ENCODE peak calls at places on chromosome 16, in six cellular contexts. T is neural crest cell; C is Caco-2; I is CD8-positive, alpha-beta T cell; W is astrocyte of the spinal cord; O is MM.1S. L is an unnamed sample.

GRCh38 chr16:72094266-72094610 is 591 bp downstream of the DHX38 start:
- DNase-seq in T (no peak), C (no peak), I (no peak), W (no peak), O (peak), L (peak)

GRCh38 chr16:65648111-65648510 is 526.2 kb upstream of the CDH11 start:
- DNase-seq in T (no peak), C (no peak), I (no peak), W (no peak), O (no peak), L (no peak)

GRCh38 chr16:9874233-9874632 is 308.0 kb downstream of the GRIN2A start:
- DNase-seq in T (no peak), C (no peak), I (no peak), W (no peak), O (no peak), L (no peak)

GRCh38 chr16:13148836-13149235 is 247.4 kb downstream of the SHISA9 start:
- DNase-seq in T (no peak), C (no peak), I (no peak), W (no peak), O (no peak), L (no peak)

GRCh38 chr16:57394444-57394843 is 10.1 kb upstream of the CCL17 start:
- DNase-seq in T (no peak), C (no peak), I (no peak), W (no peak), O (no peak), L (no peak)

GRCh38 chr16:49012961-49013726 is 268.5 kb downstream of the CBLN1 start:
- DNase-seq in T (no peak), C (no peak), I (no peak), W (no peak), O (no peak), L (no peak)

GRCh38 chr16:29029168-29029994 is 44.5 kb downstream of the LAT start:
- DNase-seq in T (no peak), C (no peak), I (peak), W (peak), O (no peak), L (peak)

GRCh38 chr16:67013238-67013822 is 15.6 kb upstream of the CBFB start:
- DNase-seq in T (no peak), C (no peak), I (no peak), W (no peak), O (no peak), L (no peak)

GRCh38 chr16:68401871-68402747 is 46.2 kb downstream of the SMPD3 start:
- DNase-seq in T (no peak), C (no peak), I (no peak), W (peak), O (no peak), L (peak)

GRCh38 chr16:69201787-69202186 is 14.8 kb downstream of the SNTB2 start:
- DNase-seq in T (no peak), C (no peak), I (no peak), W (no peak), O (no peak), L (no peak)

GRCh38 chr16:17131351-17131750 is 339.4 kb downstream of the XYLT1 start:
- DNase-seq in T (no peak), C (no peak), I (no peak), W (no peak), O (no peak), L (no peak)

GRCh38 chr16:13109171-13109570 is 207.8 kb downstream of the SHISA9 start:
- DNase-seq in T (no peak), C (no peak), I (no peak), W (no peak), O (no peak), L (no peak)

GRCh38 chr16:79066621-79067020 is 533.9 kb downstream of the MAF start:
- DNase-seq in T (no peak), C (no peak), I (no peak), W (no peak), O (no peak), L (no peak)

GRCh38 chr16:70715113-70715711 is 29.4 kb upstream of the MTSS2 start:
- DNase-seq in T (no peak), C (no peak), I (no peak), W (peak), O (no peak), L (peak)

GRCh38 chr16:77322757-77323156 is 112.1 kb downstream of the ADAMTS18 start:
- DNase-seq in T (no peak), C (no peak), I (no peak), W (no peak), O (no peak), L (no peak)

GRCh38 chr16:85269165-85269564 is 156.9 kb upstream of the CIBAR2 start:
- DNase-seq in T (no peak), C (no peak), I (no peak), W (no peak), O (no peak), L (no peak)

GRCh38 chr16:62404857-62405611 is 368.8 kb upstream of the CDH8 start:
- DNase-seq in T (no peak), C (no peak), I (no peak), W (no peak), O (no peak), L (no peak)

GRCh38 chr16:4489030-4489429 is 12.8 kb downstream of the HMOX2 start:
- DNase-seq in T (no peak), C (no peak), I (no peak), W (peak), O (no peak), L (peak)

GRCh38 chr16:85286066-85286712 is 173.9 kb upstream of the CIBAR2 start:
- DNase-seq in T (no peak), C (no peak), I (no peak), W (peak), O (no peak), L (peak)

GRCh38 chr16:12976936-12977335 is 75.5 kb downstream of the SHISA9 start:
- DNase-seq in T (no peak), C (no peak), I (no peak), W (no peak), O (no peak), L (no peak)

GRCh38 chr16:86665319-86665675 is 86.9 kb downstream of the FOXL1 start:
- DNase-seq in T (no peak), C (no peak), I (no peak), W (peak), O (no peak), L (peak)

GRCh38 chr16:85746431-85747227 is 4.3 kb downstream of the C16orf74 start:
- DNase-seq in T (no peak), C (no peak), I (no peak), W (peak), O (no peak), L (peak)

GRCh38 chr16:63005356-63005755 is 969.1 kb upstream of the CDH8 start:
- DNase-seq in T (no peak), C (no peak), I (no peak), W (no peak), O (no peak), L (no peak)

GRCh38 chr16:73951541-73951940 is 345.1 kb upstream of the PSMD7 start:
- DNase-seq in T (no peak), C (no peak), I (no peak), W (no peak), O (no peak), L (no peak)

GRCh38 chr16:72291121-72291520 is 119.2 kb upstream of the PMFBP1 start:
- DNase-seq in T (no peak), C (no peak), I (no peak), W (no peak), O (no peak), L (peak)

GRCh38 chr16:75002474-75002873 is 3.6 kb downstream of the ZNRF1 start:
- DNase-seq in T (no peak), C (no peak), I (no peak), W (no peak), O (no peak), L (no peak)

GRCh38 chr16:86566601-86566965 is at the start of gene FOXC2:
- DNase-seq in T (peak), C (no peak), I (no peak), W (peak), O (no peak), L (peak)

GRCh38 chr16:21088646-21089538 is 61.8 kb downstream of the DNAH3 start:
- DNase-seq in T (no peak), C (no peak), I (no peak), W (peak), O (no peak), L (peak)

GRCh38 chr16:57043248-57043647 is 49.1 kb upstream of the CPNE2 start:
- DNase-seq in T (no peak), C (no peak), I (no peak), W (no peak), O (no peak), L (no peak)

GRCh38 chr16:71367243-71367976 is 8.9 kb downstream of the CALB2 start:
- DNase-seq in T (peak), C (peak), I (no peak), W (no peak), O (peak), L (peak)

GRCh38 chr16:50627419-50627818 is 53.7 kb downstream of the SNX20 start:
- DNase-seq in T (no peak), C (no peak), I (peak), W (no peak), O (no peak), L (peak)

GRCh38 chr16:57938936-57939871 is 31.7 kb downstream of the CNGB1 start:
- DNase-seq in T (no peak), C (no peak), I (no peak), W (peak), O (no peak), L (peak)

GRCh38 chr16:48014349-48015135 is 141.3 kb downstream of the ABCC12 start:
- DNase-seq in T (no peak), C (no peak), I (no peak), W (peak), O (no peak), L (peak)

GRCh38 chr16:67329901-67330300 is 3.3 kb downstream of the LRRC36 start:
- DNase-seq in T (no peak), C (no peak), I (no peak), W (no peak), O (no peak), L (no peak)

GRCh38 chr16:64356267-64356666 is 765.6 kb downstream of the CDH11 start:
- DNase-seq in T (no peak), C (no peak), I (no peak), W (peak), O (no peak), L (peak)

GRCh38 chr16:15507299-15507958 is 73.0 kb downstream of the BMERB1 start:
- DNase-seq in T (no peak), C (no peak), I (no peak), W (peak), O (no peak), L (peak)

GRCh38 chr16:3461120-3461519 is 17.6 kb downstream of the NAA60 start:
- DNase-seq in T (no peak), C (no peak), I (peak), W (no peak), O (no peak), L (no peak)

GRCh38 chr16:8878523-8878911 is 3.6 kb upstream of the LITAFD start:
- DNase-seq in T (no peak), C (peak), I (no peak), W (peak), O (no peak), L (peak)

DNA sequence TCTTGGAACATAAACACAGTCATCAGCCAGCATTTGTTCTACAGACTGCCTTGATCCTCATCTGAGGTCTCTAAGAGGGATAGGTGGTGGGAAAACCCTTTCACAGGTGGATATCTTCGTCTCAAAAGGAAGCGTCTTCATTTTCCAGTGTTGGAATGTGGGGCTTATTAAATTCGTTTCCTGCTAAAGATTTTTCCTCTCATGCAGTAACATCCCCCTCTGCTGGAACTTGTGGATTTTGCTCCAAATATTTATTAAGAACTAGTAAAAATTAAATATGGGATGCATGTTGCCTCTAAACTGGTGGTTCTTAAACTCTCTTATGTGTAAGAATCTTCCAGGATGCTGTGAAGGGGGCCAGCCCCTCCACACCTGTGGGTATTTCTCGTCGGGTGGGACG is 20.1 kb upstream of the MLYCD start:
- DNase-seq in T (peak), C (no peak), I (no peak), W (peak), O (no peak), L (peak)
- TF ChIP-seq CTCF in T (peak), C (peak), I (no peak), W (peak), O (no peak), L (peak)

DNA sequence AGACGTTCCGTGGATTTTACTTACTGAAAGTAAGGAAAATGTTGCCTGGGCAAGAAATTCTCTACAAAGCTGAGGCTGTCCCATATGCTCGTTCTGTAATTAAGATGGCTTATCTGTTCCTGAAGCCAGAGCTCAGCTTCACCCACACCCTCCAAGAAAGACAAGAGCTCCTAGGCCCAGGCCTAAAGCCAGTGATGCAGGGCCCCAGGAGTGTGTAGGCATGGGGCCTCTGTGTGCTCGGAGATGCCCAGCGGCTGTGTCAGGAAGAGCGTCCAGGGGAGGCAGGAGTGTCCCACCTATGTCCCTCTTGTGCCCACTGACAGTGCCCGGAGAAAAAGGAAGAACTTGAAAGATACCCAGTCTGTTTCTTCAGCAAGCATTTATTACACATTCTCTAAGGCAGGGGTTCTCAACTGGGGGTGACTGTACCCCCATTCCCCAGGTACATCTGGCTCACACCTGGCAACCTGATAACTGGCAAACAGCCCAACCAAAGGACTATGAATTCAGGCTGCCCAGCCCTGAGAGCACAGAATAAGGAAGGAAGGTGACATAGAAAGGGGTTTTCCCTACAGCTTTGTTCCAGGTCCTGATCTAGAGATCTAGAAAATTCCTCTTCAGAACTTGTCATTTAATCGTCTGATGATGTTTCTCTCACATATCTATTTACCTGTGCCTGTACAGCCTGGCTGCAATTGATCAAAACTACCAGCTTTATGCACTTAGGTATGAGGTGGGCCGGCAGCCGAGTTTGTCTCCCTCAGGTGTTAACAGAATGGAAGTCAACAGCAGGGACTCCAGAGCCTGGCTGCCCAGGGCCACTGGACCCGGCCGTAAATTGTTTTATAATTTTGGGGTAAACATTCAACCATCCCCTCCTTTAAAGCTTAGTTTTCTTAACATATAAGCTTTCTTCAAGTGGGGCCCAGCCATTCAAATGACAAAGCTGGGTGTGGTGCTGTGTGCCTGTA is 12.0 kb downstream of the SNN start:
- DNase-seq in T (no peak), C (no peak), I (no peak), W (no peak), O (peak), L (no peak)
- TF ChIP-seq CTCF in T (no peak), C (no peak), I (no peak), W (no peak), O (no peak), L (no peak)

DNA sequence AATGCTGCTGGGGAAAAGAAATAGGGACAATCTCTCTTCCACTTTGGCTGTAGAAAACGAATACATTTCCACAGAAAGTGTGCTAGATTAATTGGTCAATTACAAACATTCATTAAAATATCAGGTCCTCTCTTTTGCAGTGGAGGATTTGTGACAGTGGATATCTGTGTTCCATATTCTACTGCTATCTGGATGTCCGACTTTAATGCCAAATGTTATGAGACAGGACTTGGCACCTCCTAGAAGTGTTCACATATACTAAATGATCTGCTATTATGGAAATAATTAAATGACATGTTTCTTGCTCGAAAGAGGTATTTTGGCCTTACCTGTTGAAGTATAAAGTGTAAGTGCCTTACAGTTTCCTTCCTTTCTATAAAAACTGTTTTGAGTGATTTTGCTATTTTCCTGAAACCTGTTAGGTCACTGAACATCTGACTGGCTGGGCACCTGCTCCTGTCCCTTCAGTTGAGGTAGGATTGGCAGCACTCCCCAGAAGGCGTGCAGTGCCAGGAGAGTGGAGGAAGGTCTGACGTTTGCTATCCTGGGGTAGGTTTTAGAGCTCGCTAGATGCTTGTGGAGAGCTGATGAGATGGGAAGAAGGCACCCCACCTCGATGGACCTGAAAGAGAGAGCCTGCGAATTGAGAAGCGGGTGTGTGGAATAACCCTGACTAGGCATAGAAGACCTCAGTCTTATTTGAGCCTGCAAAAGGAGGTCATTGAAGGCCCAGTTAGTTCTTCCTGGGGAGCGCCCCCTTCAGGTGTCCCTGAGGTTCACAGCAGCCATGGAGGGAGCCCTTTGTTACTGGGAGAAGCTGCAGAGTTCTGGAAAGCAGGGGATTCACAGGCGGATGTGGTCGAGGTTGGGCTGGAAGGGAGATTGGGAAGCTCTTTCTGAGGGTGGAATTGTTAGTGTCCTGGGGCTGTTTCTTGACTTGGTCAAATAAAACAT is 159.4 kb upstream of the ZNF267 start:
- DNase-seq in T (peak), C (no peak), I (no peak), W (no peak), O (no peak), L (no peak)
- TF ChIP-seq CTCF in T (peak), C (peak), I (no peak), W (peak), O (peak), L (peak)

DNA sequence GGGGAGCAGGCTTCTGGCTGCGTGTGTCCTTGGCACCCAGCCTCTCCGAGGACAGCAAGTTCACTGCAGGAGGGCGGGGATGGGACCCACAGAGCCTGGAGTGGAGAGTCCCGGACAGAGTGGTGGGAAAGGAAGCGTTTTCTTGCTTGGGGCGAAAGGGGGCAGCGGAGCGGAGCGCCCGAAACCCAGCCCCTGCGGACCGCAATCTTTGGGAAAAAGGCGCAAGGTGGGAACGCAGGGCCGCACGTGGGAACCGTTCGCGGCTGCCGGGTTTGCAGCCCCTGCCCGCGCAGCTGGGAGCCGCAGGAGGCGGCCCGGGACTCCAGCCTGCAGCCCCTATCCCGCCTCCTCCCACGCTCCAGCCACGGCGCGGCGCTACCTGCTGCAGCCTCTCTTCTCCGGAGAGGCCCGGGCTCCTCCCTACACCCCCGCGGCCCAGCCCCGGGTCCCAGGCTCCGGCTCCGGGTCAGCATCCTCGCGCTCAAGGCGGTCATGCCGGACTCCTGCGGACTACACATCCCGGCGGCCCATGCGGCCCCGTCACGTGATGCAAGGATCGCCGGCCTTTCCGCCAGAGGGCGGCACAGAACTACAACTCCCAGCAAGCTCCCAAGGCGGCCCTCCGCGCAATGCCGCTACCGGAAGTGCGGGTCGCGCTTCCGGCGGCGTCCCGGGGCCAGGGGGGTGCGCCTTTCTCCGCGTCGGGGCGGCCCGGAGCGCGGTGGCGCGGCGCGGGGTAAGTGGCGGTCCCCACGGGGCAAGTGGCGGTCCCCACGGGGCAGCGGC is at the start of the genes NTHL1 and TSC2:
- DNase-seq in T (peak), C (peak), I (peak), W (peak), O (peak), L (peak)
- TF ChIP-seq CTCF in T (no peak), C (peak), I (peak), W (peak), O (no peak), L (peak)

GRCh38 chr16:30382398-30383015 is at the start of gene SEPTIN1:
- DNase-seq in T (no peak), C (no peak), I (peak), W (no peak), O (peak), L (no peak)

GRCh38 chr16:30380072-30380471 is 2.3 kb downstream of the SEPTIN1 start:
- DNase-seq in T (no peak), C (no peak), I (no peak), W (no peak), O (no peak), L (no peak)

GRCh38 chr16:30379165-30379783 is 3.1 kb downstream of the SEPTIN1 start:
- DNase-seq in T (no peak), C (no peak), I (no peak), W (no peak), O (no peak), L (no peak)

GRCh38 chr16:30381351-30382041 is 865 bp downstream of the SEPTIN1 start:
- DNase-seq in T (no peak), C (no peak), I (no peak), W (no peak), O (no peak), L (no peak)

DNA sequence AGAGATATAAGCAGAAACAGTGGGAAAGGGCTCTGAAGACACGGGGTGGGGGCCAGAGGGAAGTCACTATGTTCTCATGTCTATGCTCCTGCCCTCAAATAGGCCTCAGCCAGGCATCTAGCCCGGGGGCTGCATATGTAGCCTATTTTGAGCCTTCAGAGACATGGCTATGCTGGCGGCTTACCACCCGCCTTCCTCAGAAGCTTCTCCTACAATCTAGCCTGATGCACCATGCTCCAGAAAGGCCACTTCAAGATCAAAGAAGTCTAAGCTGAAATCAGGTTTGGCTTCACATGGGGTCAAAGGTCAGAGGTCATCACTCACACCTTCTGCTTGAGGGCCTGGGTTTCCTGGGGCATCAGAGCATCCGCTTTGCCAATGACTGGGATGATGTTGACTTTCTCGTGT is 1.6 kb downstream of the SEPTIN1 start:
- DNase-seq in T (no peak), C (no peak), I (no peak), W (no peak), O (no peak), L (no peak)
- TF ChIP-seq CTCF in T (no peak), C (no peak), I (no peak), W (no peak), O (no peak), L (no peak)